ENCODE peak calls at places on chromosomes 3 and 15, in five cellular contexts. W is brain microvascular endothelial cell, E is A549, Q is hypothalamus, O is NCI-H345. J is an unnamed sample.

GRCh38 chr3:62567097-62568021 is 194.0 kb upstream of the FEZF2 start:
- DNase-seq in Q (no peak), E (no peak), O (no peak), W (peak), J (no peak)

GRCh38 chr3:194572131-194572789 is 61.0 kb downstream of the TMEM44 start:
- DNase-seq in E (no peak), Q (no peak), W (peak), O (no peak), J (no peak)

GRCh38 chr3:46705751-46706572 is 4.8 kb downstream of the TMIE start:
- DNase-seq in O (no peak), E (no peak), W (peak), Q (no peak), J (no peak)

GRCh38 chr3:183427206-183428139 is 946 bp downstream of the MCF2L2 start:
- DNase-seq in W (no peak), O (peak), Q (no peak), E (no peak), J (peak)

GRCh38 chr3:184805351-184806038 is 6.5 kb upstream of the VPS8 start:
- DNase-seq in Q (no peak), W (no peak), E (no peak), O (peak), J (peak)

GRCh38 chr15:64461577-64462162 is 1.3 kb downstream of the ZNF609 start:
- DNase-seq in W (peak), E (peak), O (peak), Q (no peak), J (peak)

GRCh38 chr15:64334530-64334929 is 21.4 kb downstream of the CSNK1G1 start:
- DNase-seq in O (no peak), E (no peak), W (no peak), Q (no peak), J (no peak)

GRCh38 chr3:145807990-145808389 is 353.0 kb downstream of the PLOD2 start:
- DNase-seq in O (peak), W (peak), Q (no peak), E (no peak), J (peak)

GRCh38 chr15:78170848-78171773 is 21.9 kb downstream of the IDH3A start:
- DNase-seq in W (no peak), Q (no peak), E (no peak), O (no peak), J (no peak)

GRCh38 chr3:129000742-129001100 is 383 bp upstream of the EFCC1 start:
- DNase-seq in W (no peak), O (no peak), Q (no peak), E (no peak), J (no peak)

GRCh38 chr15:68623301-68623892 is 44.6 kb downstream of the CORO2B start:
- DNase-seq in O (no peak), W (no peak), E (no peak), Q (no peak), J (no peak)

GRCh38 chr3:100650651-100651611 is 41.5 kb downstream of the ADGRG7 start:
- DNase-seq in Q (no peak), O (no peak), W (peak), E (no peak), J (no peak)

GRCh38 chr3:179837374-179837773 is 184.5 kb downstream of the USP13 start:
- DNase-seq in Q (no peak), E (no peak), W (no peak), O (no peak), J (no peak)

GRCh38 chr15:90083954-90084607 is 18.2 kb downstream of the IDH2 start:
- DNase-seq in O (no peak), E (no peak), Q (no peak), W (no peak), J (no peak)

GRCh38 chr15:64877435-64877834 is 34.3 kb upstream of the ANKDD1A start:
- DNase-seq in E (no peak), Q (peak), W (no peak), O (no peak), J (no peak)

J was measured in NCI-H1436.